ENCODE peak calls at places on chromosomes 12 and 14, in five cellular contexts. V is HFF-Myc, M is GM13976, O is brain microvascular endothelial cell, W is astrocyte of the spinal cord. H is an unnamed sample.

GRCh38 chr12:29073631-29074239 is 75.3 kb upstream of the FAR2 start:
- DNase-seq in M (peak; percentile 17), V (peak; percentile 44), W (peak; percentile 66), O (peak; percentile 55), H (peak; percentile 27)

GRCh38 chr14:39374846-39375245 is 57.4 kb downstream of the FBXO33 start:
- DNase-seq in V (no peak), M (no peak), W (peak; percentile 62), O (no peak), H (no peak)

GRCh38 chr12:16609140-16609539 is 3.2 kb upstream of the LMO3 start:
- DNase-seq in M (no peak), W (no peak), V (no peak), O (no peak), H (no peak)

GRCh38 chr14:24337824-24338175 is 2.0 kb downstream of the RIPK3 start:
- DNase-seq in O (no peak), W (no peak), M (no peak), V (no peak), H (no peak)

GRCh38 chr12:24854908-24855307 is 94.0 kb downstream of the BCAT1 start:
- DNase-seq in O (peak; percentile 62), V (no peak), W (peak; percentile 65), M (no peak), H (no peak)

GRCh38 chr14:105313381-105314286 is 914 bp upstream of the PACS2 start:
- DNase-seq in M (no peak), O (no peak), W (no peak), V (no peak), H (no peak)

GRCh38 chr12:64825143-64826011 is 930 bp downstream of the TBC1D30 start:
- DNase-seq in W (no peak), V (no peak), M (peak; percentile 42), O (no peak), H (peak; percentile 28)

GRCh38 chr14:95293474-95293873 is 26.2 kb downstream of the CLMN start:
- DNase-seq in O (no peak), V (no peak), W (no peak), M (no peak), H (no peak)

GRCh38 chr14:39974036-39974435 is 541.8 kb upstream of the FBXO33 start:
- DNase-seq in W (no peak), V (no peak), O (no peak), M (no peak), H (peak; percentile 6)

GRCh38 chr12:19066471-19067001 is 63.0 kb upstream of the PLEKHA5 start:
- DNase-seq in O (no peak), M (no peak), V (no peak), W (no peak), H (no peak)

GRCh38 chr12:43835656-43836454 is at the start of gene TMEM117:
- DNase-seq in V (no peak), W (peak; percentile 47), O (peak; percentile 14), M (peak; percentile 82), H (peak; percentile 82)

GRCh38 chr14:80211143-80212024 is at the start of gene DIO2:
- DNase-seq in V (peak; percentile 17), O (no peak), M (no peak), W (no peak), H (no peak)

GRCh38 chr14:65210118-65210826 is 108.0 kb upstream of the MAX start:
- DNase-seq in W (peak; percentile 51), V (no peak), O (peak; percentile 47), M (no peak), H (no peak)

GRCh38 chr14:103361868-103362267 is 23.3 kb upstream of the MARK3 start:
- DNase-seq in O (peak; percentile 94), M (no peak), W (peak; percentile 91), V (peak; percentile 77), H (no peak)

GRCh38 chr14:80315681-80316080 is 104.4 kb upstream of the DIO2 start:
- DNase-seq in M (no peak), V (no peak), O (no peak), W (no peak), H (no peak)

GRCh38 chr12:71155228-71155627 is 2.6 kb downstream of the TSPAN8 start:
- DNase-seq in O (no peak), W (no peak), M (no peak), V (no peak), H (no peak)

GRCh38 chr12:91001306-91001705 is 3.5 kb downstream of the EPYC start:
- DNase-seq in O (no peak), V (no peak), W (no peak), M (no peak), H (no peak)

GRCh38 chr14:99378782-99379214 is 101.9 kb downstream of the SETD3 start:
- DNase-seq in W (peak; percentile 16), O (peak; percentile 60), M (no peak), V (no peak), H (no peak)

GRCh38 chr12:121334513-121335343 is 17.5 kb downstream of the ANAPC5 start:
- DNase-seq in V (peak; percentile 55), O (peak; percentile 47), W (peak; percentile 78), M (peak; percentile 71), H (peak; percentile 65)

DNA sequence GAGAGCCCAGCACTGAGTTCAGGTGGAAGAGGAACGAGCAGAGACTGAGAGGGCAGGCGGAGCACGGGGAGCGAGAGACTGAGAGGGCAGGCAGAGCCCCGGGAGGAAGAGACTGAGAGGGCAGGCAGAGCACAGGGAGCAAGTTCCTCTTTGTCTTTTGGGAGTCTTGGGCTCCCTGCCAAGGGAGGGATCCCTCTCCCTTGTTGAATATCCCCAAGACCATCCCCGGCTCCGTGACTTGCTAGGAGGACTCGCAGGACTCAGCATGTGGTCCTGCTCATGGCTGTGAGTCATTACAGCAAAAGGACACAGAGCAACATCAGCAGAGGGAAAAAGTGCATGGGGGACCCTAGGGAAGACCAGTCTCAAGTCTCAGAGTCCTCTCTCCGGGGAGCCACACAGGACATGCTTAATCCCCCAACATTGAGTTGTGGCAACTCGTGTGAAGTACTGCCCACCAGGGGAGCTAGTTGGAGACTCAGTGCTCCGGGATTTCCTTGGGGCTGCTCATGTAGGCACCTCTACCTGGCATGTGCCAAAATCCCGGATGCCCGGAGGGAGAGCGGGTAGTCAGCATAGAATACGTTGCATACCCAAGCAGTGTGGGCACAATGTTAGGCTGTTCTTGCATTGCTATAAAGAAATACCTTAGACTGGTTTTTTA is 81.0 kb downstream of the CCDC92 start:
- DNase-seq in W (peak; percentile 48), O (peak; percentile 42), M (no peak), V (no peak), H (no peak)
- TF ChIP-seq CTCF in W (peak; percentile 4), O (peak; percentile 21), M (no peak), V (no peak), H (no peak)

GRCh38 chr14:34222867-34223266 is 239.2 kb downstream of the SPTSSA start:
- DNase-seq in W (no peak), V (no peak), M (no peak), O (no peak), H (no peak)

GRCh38 chr14:34223302-34224150 is 238.5 kb downstream of the SPTSSA start:
- DNase-seq in M (no peak), W (no peak), V (no peak), O (no peak), H (no peak)

GRCh38 chr14:34222122-34222521 is 239.9 kb downstream of the SPTSSA start:
- DNase-seq in M (no peak), V (no peak), O (no peak), W (no peak), H (no peak)

GRCh38 chr14:34220921-34221320 is 241.1 kb downstream of the SPTSSA start:
- DNase-seq in W (no peak), O (no peak), V (no peak), M (peak; percentile 50), H (no peak)

DNA sequence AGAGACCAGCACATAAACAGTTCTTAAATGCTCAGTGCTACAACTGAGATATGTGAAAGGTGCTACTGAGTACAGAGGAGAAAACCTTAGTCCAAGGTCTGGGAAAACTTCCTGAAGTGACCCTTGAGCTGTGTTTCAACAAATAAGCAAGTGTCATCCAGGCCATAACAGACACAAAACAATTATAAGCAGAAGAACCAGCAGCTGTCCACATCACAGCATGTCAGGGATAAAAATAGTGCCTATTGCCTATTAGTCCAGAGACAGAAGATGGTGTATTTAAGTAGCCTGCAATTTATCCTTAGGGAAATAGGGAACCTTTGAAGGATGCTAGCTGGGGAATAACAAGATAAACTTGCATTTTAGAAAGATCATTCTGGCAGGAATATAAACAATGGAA is 237.8 kb downstream of the SPTSSA start:
- DNase-seq in M (no peak), W (no peak), V (no peak), O (no peak), H (no peak)
- TF ChIP-seq CTCF in M (no peak), W (no peak), V (no peak), O (no peak), H (no peak)

GRCh38 chr12:32947203-32947795 is 50.7 kb upstream of the PKP2 start:
- DNase-seq in W (peak; percentile 27), O (no peak), V (no peak), M (no peak), H (peak; percentile 7)
- TF ChIP-seq CTCF in W (no peak), O (no peak), V (no peak), M (no peak), H (no peak)

GRCh38 chr12:93804392-93805179 is 127.4 kb downstream of the CRADD start:
- DNase-seq in O (no peak), M (no peak), V (no peak), W (peak; percentile 65), H (no peak)

GRCh38 chr12:93805736-93806141 is 128.6 kb downstream of the CRADD start:
- DNase-seq in O (no peak), V (no peak), W (peak; percentile 43), M (no peak), H (no peak)

GRCh38 chr12:93802293-93802692 is 125.1 kb downstream of the CRADD start:
- DNase-seq in W (no peak), V (no peak), O (no peak), M (no peak), H (no peak)

GRCh38 chr12:93803408-93803807 is 126.2 kb downstream of the CRADD start:
- DNase-seq in M (no peak), O (no peak), W (peak; percentile 89), V (no peak), H (no peak)

GRCh38 chr12:93802698-93803097 is 125.5 kb downstream of the CRADD start:
- DNase-seq in W (peak; percentile 46), V (no peak), O (no peak), M (no peak), H (no peak)
- TF ChIP-seq CTCF in W (peak; percentile 45), V (no peak), O (peak; percentile 54), M (no peak), H (peak; percentile 26)

DNA sequence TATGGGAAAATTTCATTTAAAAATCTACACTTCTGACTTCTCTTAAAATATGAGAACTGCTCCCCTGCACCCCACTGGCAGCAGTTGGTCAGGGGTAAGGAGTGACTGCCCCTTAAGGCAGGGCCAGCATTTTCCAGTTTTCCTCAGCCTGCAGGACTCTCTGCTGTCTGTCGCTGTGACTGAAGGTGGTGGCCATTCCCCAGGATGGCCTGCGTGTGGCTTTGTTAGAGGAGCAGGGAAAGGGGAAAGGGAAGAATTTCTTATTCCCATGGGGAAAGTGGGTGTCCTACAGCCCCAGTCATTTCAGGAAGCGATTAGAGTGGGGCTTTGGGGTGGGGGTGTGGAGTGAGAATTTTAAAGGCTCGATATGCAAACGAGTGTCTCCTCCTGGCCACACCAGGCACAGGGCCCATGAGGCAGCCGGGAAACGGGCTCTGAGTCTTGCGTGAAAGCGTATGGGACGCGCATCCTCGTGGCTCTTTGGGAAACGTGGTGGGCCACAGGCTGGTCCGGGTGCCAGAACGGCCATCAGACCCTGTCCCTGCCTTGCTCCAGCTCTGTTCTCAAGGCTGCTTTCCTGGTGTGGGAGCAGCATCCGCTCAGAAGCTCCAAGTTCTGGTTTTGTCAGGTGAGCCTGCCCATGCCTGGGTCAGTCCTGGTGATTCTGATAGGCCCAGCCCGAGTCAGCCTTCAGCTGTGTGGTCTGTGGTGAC is 23.5 kb downstream of the ADGRD1 start:
- DNase-seq in V (no peak), O (no peak), W (no peak), M (no peak), H (no peak)
- TF ChIP-seq CTCF in V (no peak), O (no peak), W (no peak), M (no peak), H (no peak)